ENCODE peak calls at places on chromosomes 2 and 18, in six cellular contexts. One of them, this sample, is unnamed. For H3K27me3, the result is how much of the 10 kb centered on the place peaks cover.

GRCh38 chr18:8162797-8163196 is 446.4 kb upstream of the RAB12 start:
- DNase-seq in K562: no peak
- DNase-seq in left lung: no peak
- DNase-seq in ovary: no peak
- DNase-seq in AG04450: no peak
- DNase-seq in IMR-90: no peak
- DNase-seq in this sample: no peak

GRCh38 chr18:45049548-45050307 is 369.0 kb downstream of the SETBP1 start:
- DNase-seq in AG04450: no peak
- DNase-seq in K562: no peak
- DNase-seq in IMR-90: no peak
- DNase-seq in left lung: no peak
- DNase-seq in ovary: no peak
- DNase-seq in this sample: no peak

GRCh38 chr2:173427887-173428683 is 73.4 kb downstream of the CDCA7 start:
- DNase-seq in ovary: peak
- DNase-seq in left lung: no peak
- DNase-seq in AG04450: no peak
- DNase-seq in K562: no peak
- DNase-seq in IMR-90: peak
- DNase-seq in this sample: no peak

GRCh38 chr2:47336259-47337238 is 66.4 kb upstream of the MSH2 start:
- DNase-seq in ovary: no peak
- DNase-seq in left lung: no peak
- DNase-seq in IMR-90: peak
- DNase-seq in K562: peak
- DNase-seq in AG04450: no peak
- DNase-seq in this sample: no peak

GRCh38 chr2:170815746-170816498 is 765 bp upstream of the GAD1 start:
- DNase-seq in left lung: peak
- DNase-seq in ovary: peak
- DNase-seq in IMR-90: peak
- DNase-seq in K562: peak
- DNase-seq in AG04450: no peak
- DNase-seq in this sample: no peak

GRCh38 chr2:46270384-46270783 is 26.8 kb upstream of the EPAS1 start:
- DNase-seq in AG04450: no peak
- DNase-seq in IMR-90: peak
- DNase-seq in ovary: no peak
- DNase-seq in left lung: no peak
- DNase-seq in K562: no peak
- DNase-seq in this sample: no peak

GRCh38 chr2:25380586-25381360 is 39.0 kb upstream of the DNMT3A start:
- DNase-seq in AG04450: no peak
- DNase-seq in ovary: peak
- DNase-seq in left lung: no peak
- DNase-seq in K562: no peak
- DNase-seq in IMR-90: no peak
- DNase-seq in this sample: peak

GRCh38 chr2:33620-34019 is 12.7 kb downstream of the FAM110C start:
- DNase-seq in ovary: no peak
- DNase-seq in K562: no peak
- DNase-seq in AG04450: no peak
- DNase-seq in left lung: no peak
- DNase-seq in IMR-90: no peak
- DNase-seq in this sample: no peak

GRCh38 chr2:113851640-113852039 is 38.2 kb upstream of the ACTR3 start:
- DNase-seq in left lung: no peak
- DNase-seq in K562: no peak
- DNase-seq in ovary: no peak
- DNase-seq in AG04450: no peak
- DNase-seq in IMR-90: peak
- DNase-seq in this sample: no peak

GRCh38 chr2:165675551-165675968 is 118.5 kb downstream of the GALNT3 start:
- DNase-seq in K562: no peak
- DNase-seq in left lung: no peak
- DNase-seq in IMR-90: no peak
- DNase-seq in ovary: no peak
- DNase-seq in AG04450: no peak
- DNase-seq in this sample: no peak

GRCh38 chr2:49199266-49199665 is 45.0 kb upstream of the FSHR start:
- DNase-seq in IMR-90: no peak
- DNase-seq in AG04450: no peak
- DNase-seq in left lung: no peak
- DNase-seq in ovary: no peak
- DNase-seq in K562: no peak
- DNase-seq in this sample: no peak

GRCh38 chr2:237601453-237602116 is 11.1 kb upstream of the RAB17 start:
- DNase-seq in IMR-90: no peak
- DNase-seq in ovary: no peak
- DNase-seq in left lung: no peak
- DNase-seq in K562: no peak
- DNase-seq in AG04450: no peak
- DNase-seq in this sample: no peak

GRCh38 chr2:142131016-142131714 is at the start of gene LRP1B:
- DNase-seq in left lung: peak
- DNase-seq in ovary: peak
- DNase-seq in K562: no peak
- DNase-seq in AG04450: no peak
- DNase-seq in IMR-90: peak
- DNase-seq in this sample: no peak

GRCh38 chr2:219737270-219737691 is 109.9 kb downstream of the SLC4A3 start:
- DNase-seq in left lung: no peak
- DNase-seq in K562: no peak
- DNase-seq in AG04450: peak
- DNase-seq in ovary: peak
- DNase-seq in IMR-90: peak
- DNase-seq in this sample: no peak

GRCh38 chr2:39772086-39772811 is 6.8 kb downstream of the THUMPD2 start:
- DNase-seq in K562: no peak
- DNase-seq in left lung: no peak
- DNase-seq in ovary: no peak
- DNase-seq in AG04450: no peak
- DNase-seq in IMR-90: peak
- DNase-seq in this sample: no peak

GRCh38 chr2:135951071-135951583 is 34.3 kb downstream of the DARS1 start:
- DNase-seq in IMR-90: no peak
- DNase-seq in AG04450: no peak
- DNase-seq in ovary: no peak
- DNase-seq in left lung: no peak
- DNase-seq in K562: no peak
- DNase-seq in this sample: no peak

GRCh38 chr18:183769-184168 is 25.4 kb downstream of the USP14 start:
- DNase-seq in left lung: no peak
- DNase-seq in AG04450: no peak
- DNase-seq in IMR-90: no peak
- DNase-seq in K562: peak
- DNase-seq in ovary: no peak
- DNase-seq in this sample: no peak

GRCh38 chr2:223047260-223047761 is 4.7 kb upstream of the KCNE4 start:
- DNase-seq in ovary: no peak
- DNase-seq in AG04450: no peak
- DNase-seq in K562: no peak
- DNase-seq in left lung: no peak
- DNase-seq in IMR-90: peak
- DNase-seq in this sample: no peak

GRCh38 chr2:33441235-33441810 is 35.1 kb upstream of the RASGRP3 start:
- DNase-seq in IMR-90: peak
- DNase-seq in K562: peak
- DNase-seq in AG04450: no peak
- DNase-seq in left lung: no peak
- DNase-seq in ovary: peak
- DNase-seq in this sample: no peak

GRCh38 chr2:203586696-203587095 is 51.6 kb upstream of the RAPH1 start:
- DNase-seq in K562: no peak
- DNase-seq in left lung: no peak
- DNase-seq in ovary: no peak
- DNase-seq in IMR-90: peak
- DNase-seq in AG04450: no peak
- DNase-seq in this sample: no peak

GRCh38 chr2:70898363-70899240 is 37.1 kb upstream of the ATP6V1B1 start:
- DNase-seq in IMR-90: no peak
- DNase-seq in left lung: no peak
- DNase-seq in K562: no peak
- DNase-seq in AG04450: no peak
- DNase-seq in ovary: no peak
- DNase-seq in this sample: no peak

GRCh38 chr2:232415736-232416520 is 9.3 kb downstream of the ALPG start:
- DNase-seq in ovary: no peak
- DNase-seq in IMR-90: no peak
- DNase-seq in K562: no peak
- DNase-seq in left lung: peak
- DNase-seq in AG04450: no peak
- DNase-seq in this sample: peak

GRCh38 chr2:232418466-232419244 is 12.0 kb downstream of the ALPG start:
- DNase-seq in ovary: no peak
- DNase-seq in IMR-90: no peak
- DNase-seq in AG04450: no peak
- DNase-seq in left lung: no peak
- DNase-seq in K562: peak
- DNase-seq in this sample: peak

GRCh38 chr2:232418056-232418455 is 11.4 kb downstream of the ALPG start:
- DNase-seq in IMR-90: no peak
- DNase-seq in K562: no peak
- DNase-seq in left lung: no peak
- DNase-seq in ovary: no peak
- DNase-seq in AG04450: no peak
- DNase-seq in this sample: no peak

GRCh38 chr2:232416521-232417470 is 10.2 kb downstream of the ALPG start:
- DNase-seq in K562: no peak
- DNase-seq in IMR-90: no peak
- DNase-seq in ovary: no peak
- DNase-seq in left lung: peak
- DNase-seq in AG04450: no peak
- DNase-seq in this sample: no peak

DNA sequence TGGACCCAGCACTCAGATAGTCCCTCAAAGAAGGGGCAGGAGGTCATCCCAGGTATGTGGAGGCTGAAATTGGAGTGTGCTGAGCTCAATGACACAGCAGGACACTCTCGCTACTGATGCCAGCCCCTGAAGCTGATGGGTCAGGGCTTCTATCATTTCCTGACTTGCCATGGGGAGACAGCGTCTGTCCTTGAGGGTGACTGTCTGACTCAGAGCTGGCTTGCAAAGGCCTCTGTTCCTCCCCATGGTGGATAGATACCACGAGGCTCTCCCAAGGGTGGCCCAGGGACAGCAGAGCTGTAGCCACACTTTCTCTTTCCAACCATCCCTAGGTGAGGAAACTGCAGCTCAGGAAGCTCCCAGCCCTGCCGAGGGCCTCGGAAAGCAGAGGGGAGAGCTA is 10.8 kb downstream of the ALPG start:
- DNase-seq in AG04450: no peak
- DNase-seq in K562: no peak
- DNase-seq in IMR-90: no peak
- DNase-seq in ovary: no peak
- DNase-seq in left lung: no peak
- DNase-seq in this sample: no peak
- H3K27me3 ChIP-seq in AG04450: half or more
- H3K27me3 ChIP-seq in K562: under half
- H3K27me3 ChIP-seq in IMR-90: half or more
- H3K27me3 ChIP-seq in ovary: under half
- H3K27me3 ChIP-seq in left lung: under half
- H3K27me3 ChIP-seq in this sample: half or more

GRCh38 chr2:191895743-191896142 is 48.9 kb upstream of the CAVIN2 start:
- DNase-seq in AG04450: no peak
- DNase-seq in left lung: no peak
- DNase-seq in IMR-90: no peak
- DNase-seq in K562: no peak
- DNase-seq in ovary: no peak
- DNase-seq in this sample: no peak
- TF ChIP-seq CTCF in AG04450: no peak
- TF ChIP-seq CTCF in left lung: no peak
- TF ChIP-seq CTCF in IMR-90: no peak
- TF ChIP-seq CTCF in K562: no peak
- TF ChIP-seq CTCF in ovary: no peak
- TF ChIP-seq CTCF in this sample: no peak

DNA sequence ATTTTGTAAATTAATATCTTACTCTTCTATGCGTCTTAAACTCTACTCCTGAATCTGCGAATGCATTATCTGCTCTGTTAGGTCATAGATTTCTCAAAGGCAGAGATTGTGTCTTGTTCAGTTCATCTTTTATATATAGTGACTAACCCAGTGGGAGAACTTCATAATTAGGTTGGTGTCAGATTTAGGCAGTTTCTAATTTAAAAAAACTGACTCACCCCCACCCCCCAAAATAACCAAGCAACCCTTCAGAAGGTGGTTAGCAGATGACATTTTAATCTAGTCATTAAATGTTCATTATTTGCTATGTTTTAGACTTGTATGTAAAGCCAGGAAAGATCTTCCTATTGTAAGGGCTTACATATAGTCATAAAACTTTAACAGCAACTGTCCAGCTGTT is 10.4 kb downstream of the SERPINB12 start:
- DNase-seq in ovary: no peak
- DNase-seq in IMR-90: no peak
- DNase-seq in K562: no peak
- DNase-seq in AG04450: no peak
- DNase-seq in left lung: no peak
- DNase-seq in this sample: no peak
- H3K27ac ChIP-seq in ovary: no peak
- H3K27ac ChIP-seq in IMR-90: no peak
- H3K27ac ChIP-seq in K562: no peak
- H3K27ac ChIP-seq in AG04450: no peak
- H3K27ac ChIP-seq in left lung: no peak
- H3K27ac ChIP-seq in this sample: peak

DNA sequence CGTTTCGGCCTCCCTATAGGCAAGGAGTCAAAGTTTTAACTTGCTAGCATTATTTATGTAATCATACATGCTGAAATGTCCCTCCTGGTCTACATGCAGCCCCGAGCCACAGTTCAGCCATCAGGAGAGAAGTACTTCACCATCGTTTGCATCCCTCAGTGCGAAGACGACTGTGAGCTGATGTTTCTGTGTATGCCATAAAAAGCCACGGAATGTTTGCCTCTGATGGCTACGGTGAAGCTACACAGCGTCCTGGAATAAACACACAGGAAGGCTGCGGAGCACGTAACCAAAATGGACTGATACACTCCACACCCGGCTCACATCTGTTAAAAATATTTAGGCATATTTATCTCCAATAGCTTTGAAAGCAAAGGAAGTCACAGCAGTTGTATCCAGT is 4.3 kb upstream of the SALL3 start:
- DNase-seq in K562: no peak
- DNase-seq in ovary: no peak
- DNase-seq in left lung: no peak
- DNase-seq in AG04450: no peak
- DNase-seq in IMR-90: no peak
- DNase-seq in this sample: no peak
- H3K27me3 ChIP-seq in K562: under half
- H3K27me3 ChIP-seq in ovary: under half
- H3K27me3 ChIP-seq in left lung: half or more
- H3K27me3 ChIP-seq in AG04450: under half
- H3K27me3 ChIP-seq in IMR-90: half or more
- H3K27me3 ChIP-seq in this sample: under half

This sample was measured in breast epithelium.